ENCODE peak calls at places on chromosomes 13 and 19, in five cellular contexts. I is uterus, Q is fibroblast of lung, S is PC-9, N is neural progenitor cell. K is an unnamed sample.
A peak's percentile ranks its signal among the peaks of the same experiment; 100 is the strongest.

GRCh38 chr19:1938071-1938470 is 2.9 kb upstream of the CSNK1G2 start:
- DNase-seq in I (no peak), Q (no peak), S (no peak), N (no peak), K (no peak)

GRCh38 chr13:110874508-110874960 is 40.3 kb downstream of the ANKRD10 start:
- DNase-seq in I (peak; percentile 92), Q (peak; percentile 64), S (peak; percentile 79), N (peak; percentile 89), K (peak; percentile 78)

GRCh38 chr13:68550330-68550729 is 1320.2 kb upstream of the PCDH9 start:
- DNase-seq in I (no peak), Q (no peak), S (no peak), N (no peak), K (no peak)

GRCh38 chr13:29472317-29472961 is 123.0 kb downstream of the SLC7A1 start:
- DNase-seq in I (peak; percentile 28), Q (peak; percentile 64), S (peak; percentile 31), N (peak; percentile 84), K (peak; percentile 79)

GRCh38 chr13:108419768-108420167 is 150.2 kb downstream of the TNFSF13B start:
- DNase-seq in I (no peak), Q (no peak), S (no peak), N (no peak), K (no peak)

GRCh38 chr19:28242317-28242927 is 970.5 kb downstream of the UQCRFS1 start:
- DNase-seq in I (no peak), Q (peak; percentile 1), S (peak; percentile 2), N (peak; percentile 67), K (peak; percentile 60)

GRCh38 chr19:21358768-21359451 is at the start of gene ZNF738:
- DNase-seq in I (peak; percentile 93), Q (peak; percentile 96), S (peak; percentile 88), N (peak; percentile 98), K (peak; percentile 96)

GRCh38 chr19:12806242-12807131 is at the start of gene RNASEH2A:
- DNase-seq in I (peak; percentile 85), Q (peak; percentile 88), S (peak; percentile 85), N (peak; percentile 97), K (peak; percentile 94)

GRCh38 chr19:8654591-8655339 is 24.3 kb downstream of the NFILZ start:
- DNase-seq in I (peak; percentile 21), Q (peak; percentile 37), S (peak; percentile 46), N (peak; percentile 82), K (peak; percentile 69)

GRCh38 chr19:32652893-32653625 is 21.9 kb downstream of the ANKRD27 start:
- DNase-seq in I (peak; percentile 32), Q (peak; percentile 76), S (peak; percentile 5), N (no peak), K (peak; percentile 83)

GRCh38 chr13:50208826-50209335 is 193.6 kb downstream of the KCNRG start:
- DNase-seq in I (no peak), Q (peak; percentile 90), S (peak; percentile 24), N (peak; percentile 42), K (peak; percentile 56)

GRCh38 chr13:48411281-48412099 is 1.4 kb downstream of the LPAR6 start:
- DNase-seq in I (no peak), Q (no peak), S (no peak), N (peak; percentile 11), K (peak; percentile 33)

GRCh38 chr19:31499826-31500539 is 150.7 kb upstream of the TSHZ3 start:
- DNase-seq in I (no peak), Q (no peak), S (no peak), N (no peak), K (no peak)

GRCh38 chr13:19074519-19074918 is 107.1 kb downstream of the TUBA3C start:
- DNase-seq in I (no peak), Q (no peak), S (no peak), N (no peak), K (no peak)

GRCh38 chr13:112740502-112741131 is 50.8 kb downstream of the ATP11A start:
- DNase-seq in I (peak; percentile 82), Q (peak; percentile 89), S (no peak), N (no peak), K (peak; percentile 60)

GRCh38 chr13:106372199-106373160 is 163.0 kb downstream of the EFNB2 start:
- DNase-seq in I (no peak), Q (peak; percentile 30), S (no peak), N (no peak), K (peak; percentile 52)

GRCh38 chr19:42422576-42423461 is 4.4 kb downstream of the LIPE start:
- DNase-seq in I (no peak), Q (no peak), S (no peak), N (no peak), K (no peak)

GRCh38 chr19:39212377-39212742 is 8.3 kb upstream of the SYCN start:
- DNase-seq in I (no peak), Q (peak; percentile 11), S (peak; percentile 40), N (peak; percentile 71), K (peak; percentile 18)

GRCh38 chr13:96707146-96707545 is 287.1 kb downstream of the OXGR1 start:
- DNase-seq in I (no peak), Q (no peak), S (no peak), N (no peak), K (no peak)

GRCh38 chr19:2607712-2608601 is 94.5 kb downstream of the GNG7 start:
- DNase-seq in I (no peak), Q (no peak), S (no peak), N (no peak), K (no peak)

GRCh38 chr13:50410921-50411712 is 395.9 kb downstream of the KCNRG start:
- DNase-seq in I (peak; percentile 29), Q (peak; percentile 83), S (peak; percentile 79), N (no peak), K (peak; percentile 81)

GRCh38 chr19:16702123-16702522 is 17.5 kb upstream of the NWD1 start:
- DNase-seq in I (no peak), Q (peak; percentile 60), S (peak; percentile 24), N (no peak), K (peak; percentile 49)

GRCh38 chr19:29290853-29291252 is 77.9 kb upstream of the UQCRFS1 start:
- DNase-seq in I (no peak), Q (no peak), S (no peak), N (peak; percentile 33), K (no peak)

GRCh38 chr13:33186851-33187250 is 98.7 kb downstream of the STARD13 start:
- DNase-seq in I (no peak), Q (no peak), S (no peak), N (no peak), K (no peak)

GRCh38 chr13:110055089-110055488 is 251.9 kb downstream of the COL4A1 start:
- DNase-seq in I (no peak), Q (no peak), S (no peak), N (no peak), K (no peak)

GRCh38 chr13:114067381-114067885 is 65.0 kb downstream of the RASA3 start:
- DNase-seq in I (no peak), Q (peak; percentile 55), S (no peak), N (no peak), K (peak; percentile 45)

GRCh38 chr13:46761866-46762265 is 35.1 kb downstream of the ESD start:
- DNase-seq in I (no peak), Q (no peak), S (no peak), N (no peak), K (no peak)

GRCh38 chr13:75437582-75438318 is 44.2 kb downstream of the TBC1D4 start:
- DNase-seq in I (no peak), Q (peak; percentile 60), S (no peak), N (peak; percentile 18), K (peak; percentile 65)

GRCh38 chr19:1577929-1578618 is 9.9 kb upstream of the MEX3D start:
- DNase-seq in I (no peak), Q (no peak), S (no peak), N (no peak), K (no peak)

GRCh38 chr19:13727798-13728197 is 36.5 kb upstream of the MRI1 start:
- DNase-seq in I (peak; percentile 32), Q (peak; percentile 65), S (no peak), N (no peak), K (no peak)

GRCh38 chr19:39740395-39740794 is 2.6 kb upstream of the CLC start:
- DNase-seq in I (no peak), Q (no peak), S (no peak), N (no peak), K (no peak)

GRCh38 chr13:23705578-23705977 is 135.4 kb downstream of the TNFRSF19 start:
- DNase-seq in I (no peak), Q (peak; percentile 79), S (no peak), N (no peak), K (no peak)

GRCh38 chr13:47126432-47126831 is 229.6 kb upstream of the HTR2A start:
- DNase-seq in I (no peak), Q (peak; percentile 41), S (no peak), N (no peak), K (peak; percentile 51)

GRCh38 chr19:2756921-2757881 is 17.4 kb upstream of the SLC39A3 start:
- DNase-seq in I (no peak), Q (no peak), S (no peak), N (no peak), K (no peak)

GRCh38 chr19:18975864-18976263 is 34.8 kb upstream of the HOMER3 start:
- DNase-seq in I (no peak), Q (no peak), S (no peak), N (no peak), K (no peak)
- TF ChIP-seq CTCF in I (no peak), Q (no peak), S (no peak), N (no peak), K (no peak)

GRCh38 chr19:18433039-18433691 is 4.8 kb downstream of the ISYNA1 start:
- DNase-seq in I (peak; percentile 53), Q (no peak), S (no peak), N (peak; percentile 50), K (peak; percentile 62)
- H3K4me3 ChIP-seq in I (peak overlapping the region; percentile 46), Q (peak overlapping the region; percentile 42), S (no peak overlapping the region), N (peak overlapping the region; percentile 43), K (peak overlapping the region; percentile 25)

DNA sequence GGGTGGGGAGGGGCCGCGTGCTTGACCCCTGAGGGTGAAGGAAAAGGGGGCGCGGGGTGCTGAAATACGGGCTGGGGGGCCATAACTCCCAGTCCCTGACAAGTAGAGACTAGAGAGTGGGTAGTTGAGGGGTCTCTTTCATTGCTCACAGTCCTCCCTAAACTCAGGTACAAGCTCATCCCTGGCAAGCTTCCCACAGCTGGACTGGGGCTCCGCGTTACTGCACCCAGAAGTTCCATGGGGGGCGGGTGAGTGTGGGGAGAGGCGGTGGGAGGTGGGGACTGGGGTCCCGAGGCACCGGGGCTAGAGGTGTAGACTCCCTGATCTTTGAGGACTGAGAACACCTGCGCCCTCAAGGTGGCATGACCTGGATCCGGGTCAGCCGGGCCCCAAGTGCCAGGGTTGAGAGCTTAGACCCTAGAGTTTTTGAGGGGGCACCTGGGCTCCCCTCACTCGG is 1.3 kb downstream of the ETV2 start:
- DNase-seq in I (peak; percentile 43), Q (no peak), S (no peak), N (peak; percentile 15), K (no peak)
- H3K4me1 ChIP-seq in I (no peaks in the 10 kb centered on the region), Q (peaks cover 2% of the 10 kb centered on the region), S (peaks cover 6% of the 10 kb centered on the region), N (peaks cover 25% of the 10 kb centered on the region), K (peaks cover 6% of the 10 kb centered on the region)

DNA sequence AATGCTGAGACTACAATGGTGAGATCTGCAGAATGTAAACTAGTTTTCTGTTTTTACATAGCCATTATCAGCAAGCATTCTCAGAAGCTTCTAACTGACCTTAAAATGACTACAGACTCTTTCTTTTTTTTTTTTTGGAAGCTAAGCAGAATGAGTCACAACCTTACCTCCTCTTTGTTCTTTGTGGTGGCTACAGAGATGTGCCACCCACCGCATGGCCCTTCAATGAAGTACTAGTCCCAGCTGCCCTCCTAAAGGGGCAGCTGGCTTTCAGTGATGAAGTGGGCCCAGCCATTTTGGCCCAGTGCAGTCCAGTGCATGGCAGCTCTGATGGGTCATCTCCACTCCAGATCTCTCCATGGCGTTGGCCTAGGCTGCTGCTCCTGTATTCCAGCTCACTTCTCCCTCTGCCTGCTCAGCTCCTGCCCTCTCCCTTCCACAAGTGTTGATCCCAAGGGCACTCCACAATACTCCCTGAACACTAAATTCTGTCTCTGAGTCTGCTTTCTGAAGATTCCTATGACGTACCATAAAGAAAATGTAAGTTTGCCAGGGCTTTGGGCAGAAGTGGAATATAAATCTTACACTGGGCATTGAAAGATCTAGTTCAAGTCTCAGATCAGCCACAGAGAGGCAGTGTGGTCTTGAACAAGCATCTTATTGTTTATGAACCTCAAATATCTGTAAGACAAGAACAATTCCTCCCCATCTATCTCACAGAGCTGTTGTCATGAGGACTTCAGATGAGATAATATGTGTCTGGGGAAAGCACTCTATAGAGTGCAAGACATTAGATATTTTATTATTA is 85.6 kb downstream of the RXFP2 start:
- DNase-seq in I (no peak), Q (peak; percentile 28), S (no peak), N (no peak), K (peak; percentile 52)
- TF ChIP-seq CTCF in I (peak; percentile 19), Q (peak; percentile 31), S (peak; percentile 28), N (no peak), K (peak; percentile 24)